ENCODE peak calls at places on chromosome 14, in five cellular contexts. M is astrocyte of the cerebellum, A is dorsolateral prefrontal cortex, H is pancreas, P is fibroblast of the aortic adventitia. E is an unnamed sample.

GRCh38 chr14:65495196-65495595 is 82.7 kb downstream of the FUT8 start:
- DNase-seq in M (peak), H (no peak), P (peak), A (no peak), E (no peak)

GRCh38 chr14:95577875-95578274 is 43.0 kb downstream of the GLRX5 start:
- DNase-seq in H (no peak), A (no peak), P (no peak), M (no peak), E (no peak)

GRCh38 chr14:90541076-90541634 is 144.3 kb downstream of the CALM1 start:
- DNase-seq in M (no peak), H (no peak), A (no peak), P (no peak), E (no peak)

GRCh38 chr14:99909500-99910064 is 116.4 kb downstream of the EML1 start:
- DNase-seq in A (no peak), P (no peak), M (no peak), H (no peak), E (no peak)

GRCh38 chr14:27750096-27750495 is 1016.5 kb upstream of the FOXG1 start:
- DNase-seq in H (no peak), M (no peak), P (no peak), A (no peak), E (no peak)

GRCh38 chr14:36078080-36078479 is 98.4 kb downstream of the PTCSC3 start:
- DNase-seq in A (no peak), P (no peak), M (no peak), H (no peak), E (no peak)

GRCh38 chr14:77542349-77543239 is 44.0 kb upstream of the ISM2 start:
- DNase-seq in P (peak), H (no peak), M (no peak), A (no peak), E (no peak)

GRCh38 chr14:98786456-98786855 is 485.5 kb downstream of the BCL11B start:
- DNase-seq in H (no peak), A (no peak), P (no peak), M (no peak), E (no peak)

GRCh38 chr14:44462372-44462771 is 44.7 kb downstream of the FSCB start:
- DNase-seq in P (no peak), H (no peak), A (no peak), M (no peak), E (no peak)

GRCh38 chr14:96178674-96179321 is 25.8 kb upstream of the BDKRB2 start:
- DNase-seq in P (no peak), H (no peak), M (no peak), A (no peak), E (no peak)

GRCh38 chr14:60331201-60332045 is 82.4 kb downstream of the PPM1A start:
- DNase-seq in H (peak), M (no peak), A (no peak), P (peak), E (peak)

GRCh38 chr14:61941421-61941805 is 179.2 kb downstream of the SNAPC1 start:
- DNase-seq in M (no peak), A (no peak), H (no peak), P (no peak), E (no peak)

GRCh38 chr14:68946423-68946822 is 32.7 kb downstream of the ACTN1 start:
- DNase-seq in P (no peak), M (no peak), A (no peak), H (no peak), E (no peak)

GRCh38 chr14:103418508-103418818 is 33.2 kb downstream of the MARK3 start:
- DNase-seq in H (no peak), A (no peak), M (no peak), P (peak), E (no peak)

GRCh38 chr14:52078721-52079120 is 9.9 kb upstream of the NID2 start:
- DNase-seq in H (no peak), P (no peak), A (no peak), M (no peak), E (no peak)

GRCh38 chr14:76304536-76305473 is 71.1 kb upstream of the ESRRB start:
- DNase-seq in H (no peak), A (no peak), P (no peak), M (no peak), E (no peak)

GRCh38 chr14:46048127-46048526 is 603.5 kb downstream of the RPL10L start:
- DNase-seq in M (peak), A (no peak), P (no peak), H (no peak), E (no peak)

GRCh38 chr14:94079891-94080605 is 954 bp downstream of the DDX24 start:
- DNase-seq in A (no peak), P (peak), M (no peak), H (no peak), E (no peak)

GRCh38 chr14:80504781-80505180 is 293.5 kb upstream of the DIO2 start:
- DNase-seq in M (no peak), H (no peak), P (no peak), A (no peak), E (no peak)

GRCh38 chr14:21133896-21134295 is 22.0 kb downstream of the OR5AU1 start:
- DNase-seq in M (no peak), P (no peak), A (no peak), H (no peak), E (no peak)

GRCh38 chr14:75578786-75579781 is 664 bp downstream of the FLVCR2 start:
- DNase-seq in A (no peak), H (peak), P (no peak), M (no peak), E (no peak)

GRCh38 chr14:101897326-101897725 is 67.0 kb upstream of the DYNC1H1 start:
- DNase-seq in P (no peak), A (no peak), M (no peak), H (no peak), E (no peak)